ENCODE peak calls at places on chromosomes 1 and 21, in five cellular contexts. L, S, V, F and H are unnamed samples.

GRCh38 chr1:5481889-5482288 is 510.3 kb downstream of the NPHP4 start:
- DNase-seq in V (peak), F (peak), L (peak), S (no peak), H (peak)

GRCh38 chr1:221263831-221264767 is 384.9 kb downstream of the HLX start:
- DNase-seq in L (peak), F (peak), S (peak), V (peak), H (peak)

GRCh38 chr1:185972096-185972875 is 238.1 kb downstream of the HMCN1 start:
- DNase-seq in L (no peak), F (no peak), V (no peak), S (no peak), H (no peak)

GRCh38 chr1:24309762-24310485 is 9.2 kb upstream of the GRHL3 start:
- DNase-seq in F (no peak), S (no peak), L (no peak), V (no peak), H (no peak)

GRCh38 chr1:177119311-177119710 is 45.2 kb downstream of the ASTN1 start:
- DNase-seq in S (no peak), V (no peak), L (no peak), F (no peak), H (no peak)

GRCh38 chr1:94799201-94799600 is 21.0 kb upstream of the SLC44A3 start:
- DNase-seq in L (no peak), S (peak), F (no peak), V (no peak), H (no peak)

GRCh38 chr1:151568626-151569088 is 28.5 kb downstream of the TUFT1 start:
- DNase-seq in S (no peak), V (no peak), F (no peak), L (no peak), H (peak)

GRCh38 chr21:29096619-29097018 is 23.2 kb upstream of the CCT8 start:
- DNase-seq in V (no peak), F (no peak), S (no peak), L (no peak), H (no peak)

DNA sequence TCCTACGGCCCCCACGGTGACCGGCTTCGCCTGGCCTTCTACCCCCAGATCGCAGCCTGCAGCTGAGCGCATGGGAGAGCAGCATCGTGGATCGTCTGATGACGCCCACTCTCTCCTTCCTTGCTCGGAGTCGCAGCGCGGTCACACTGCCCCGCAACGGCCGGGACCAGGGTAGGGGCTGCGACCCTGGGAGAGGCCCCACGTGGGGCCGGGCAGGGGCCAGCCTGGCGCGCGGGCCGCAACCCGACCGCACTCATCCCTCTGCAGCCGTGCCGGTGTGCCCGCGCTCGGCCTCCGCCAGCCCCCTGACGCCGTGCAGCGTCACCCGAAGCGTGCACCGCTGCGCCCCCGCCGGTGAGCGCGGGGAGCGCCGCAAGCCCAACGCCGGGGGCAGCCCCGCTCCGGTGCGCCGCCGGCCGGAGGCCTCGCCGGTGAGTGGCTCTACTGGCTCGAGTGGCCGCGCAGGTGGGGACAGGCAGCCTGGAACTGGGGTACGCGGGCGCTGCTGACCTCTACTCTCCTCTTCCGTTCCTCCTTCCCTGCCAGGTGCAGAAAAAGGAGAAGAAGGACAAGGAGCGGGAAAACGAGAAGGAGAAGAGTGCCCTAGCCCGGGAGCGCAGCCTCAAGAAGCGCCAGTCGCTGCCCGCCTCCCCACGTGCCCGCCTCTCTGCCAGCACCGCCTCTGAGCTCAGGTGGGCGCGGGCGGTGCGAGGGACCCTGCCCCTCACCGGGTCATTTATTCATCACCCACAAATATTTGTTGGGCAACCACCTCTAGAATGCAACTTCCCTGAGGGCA is 20.4 kb downstream of the MAP7D1 start:
- DNase-seq in F (no peak), L (no peak), S (no peak), V (peak), H (no peak)
- TF ChIP-seq ATF3 in F (no peak), L (no peak), S (no peak), V (no peak), H (no peak)

GRCh38 chr1:227914801-227915563 is 32.8 kb downstream of the WNT9A start:
- DNase-seq in L (no peak), S (no peak), V (no peak), F (no peak), H (no peak)

GRCh38 chr1:227916655-227917054 is 31.1 kb downstream of the WNT9A start:
- DNase-seq in L (no peak), F (no peak), V (no peak), S (no peak), H (no peak)

GRCh38 chr1:227913969-227914791 is 33.6 kb downstream of the WNT9A start:
- DNase-seq in L (no peak), V (no peak), F (no peak), S (no peak), H (no peak)

GRCh38 chr1:227917081-227917950 is 30.4 kb downstream of the WNT9A start:
- DNase-seq in S (no peak), F (no peak), V (no peak), L (no peak), H (no peak)

GRCh38 chr1:227915564-227916553 is 31.9 kb downstream of the WNT9A start:
- DNase-seq in F (no peak), V (no peak), S (no peak), L (no peak), H (no peak)
- TF ChIP-seq ATF3 in F (no peak), V (no peak), S (no peak), L (no peak), H (no peak)

DNA sequence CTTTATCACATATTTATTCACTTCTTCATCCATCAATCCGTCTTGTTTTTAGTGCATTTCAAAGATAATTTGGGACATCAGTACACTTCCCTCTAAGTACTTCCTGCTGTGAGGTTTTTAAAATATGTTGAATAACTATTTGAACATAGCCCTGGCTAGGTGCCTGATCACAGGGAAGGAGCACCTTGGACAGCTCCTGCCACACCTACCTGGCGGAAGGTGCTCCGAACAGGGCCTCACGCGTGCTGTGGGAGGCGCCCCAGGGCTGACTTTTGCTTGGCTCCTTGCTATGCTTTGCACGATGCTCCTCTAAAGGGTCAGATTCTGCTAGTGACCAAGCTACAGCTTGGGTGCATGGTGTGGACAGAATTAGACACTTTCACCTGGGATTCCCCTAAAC is 4.9 kb upstream of the ATXN7L2 start:
- DNase-seq in V (peak), F (no peak), L (no peak), S (no peak), H (peak)
- TF ChIP-seq ATF3 in V (no peak), F (no peak), L (no peak), S (no peak), H (no peak)

DNA sequence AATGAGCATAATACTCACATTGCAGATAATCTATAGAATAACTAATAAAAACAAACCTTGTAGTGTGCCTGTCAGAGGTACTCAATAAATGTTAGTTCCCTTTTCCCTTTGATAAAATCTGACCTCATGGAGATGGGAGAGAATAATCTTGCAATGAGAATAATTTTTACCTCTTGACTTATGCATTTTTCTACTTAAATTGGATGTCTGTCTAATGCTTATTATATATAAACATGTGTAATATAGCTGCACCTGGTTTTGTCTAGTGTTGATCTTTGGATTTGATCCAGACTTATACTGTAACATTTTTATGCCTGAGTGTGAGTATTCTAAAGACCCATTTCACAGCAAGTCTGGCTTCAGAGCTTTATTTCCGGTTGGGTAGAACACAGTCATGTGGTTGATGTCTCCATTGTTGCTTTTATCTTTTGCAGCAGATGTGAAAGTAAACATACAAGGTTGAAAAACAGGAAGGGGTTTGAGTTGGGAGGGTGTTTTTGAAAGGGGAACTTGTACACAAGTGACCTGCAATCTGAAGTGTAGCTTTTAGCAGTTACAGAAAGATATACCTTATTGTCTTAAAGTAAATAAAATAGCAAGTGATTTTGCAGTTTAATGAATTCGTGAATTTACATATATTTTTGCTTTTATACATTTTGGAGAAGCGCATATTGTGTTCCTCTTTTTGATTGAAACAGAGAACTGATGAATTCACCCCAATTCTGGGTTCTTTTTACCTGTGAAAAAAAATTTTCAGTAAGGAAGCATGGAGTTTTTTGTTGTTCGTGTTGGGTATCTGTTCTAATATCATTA is 12.5 kb downstream of the EPB41 start:
- DNase-seq in L (no peak), V (no peak), F (no peak), S (peak), H (peak)
- TF ChIP-seq ATF3 in L (no peak), V (no peak), F (no peak), S (no peak), H (no peak)

GRCh38 chr21:34885125-34885524 is 164.0 kb downstream of the RUNX1 start:
- DNase-seq in V (no peak), L (no peak), F (no peak), S (no peak), H (peak)

GRCh38 chr21:34885636-34886553 is 163.2 kb downstream of the RUNX1 start:
- DNase-seq in F (no peak), S (peak), V (peak), L (no peak), H (no peak)

GRCh38 chr21:34888569-34889286 is 160.4 kb downstream of the RUNX1 start:
- DNase-seq in V (peak), L (peak), S (peak), F (peak), H (peak)

GRCh38 chr21:34887729-34888568 is 161.2 kb downstream of the RUNX1 start:
- DNase-seq in S (peak), F (no peak), L (no peak), V (peak), H (peak)

DNA sequence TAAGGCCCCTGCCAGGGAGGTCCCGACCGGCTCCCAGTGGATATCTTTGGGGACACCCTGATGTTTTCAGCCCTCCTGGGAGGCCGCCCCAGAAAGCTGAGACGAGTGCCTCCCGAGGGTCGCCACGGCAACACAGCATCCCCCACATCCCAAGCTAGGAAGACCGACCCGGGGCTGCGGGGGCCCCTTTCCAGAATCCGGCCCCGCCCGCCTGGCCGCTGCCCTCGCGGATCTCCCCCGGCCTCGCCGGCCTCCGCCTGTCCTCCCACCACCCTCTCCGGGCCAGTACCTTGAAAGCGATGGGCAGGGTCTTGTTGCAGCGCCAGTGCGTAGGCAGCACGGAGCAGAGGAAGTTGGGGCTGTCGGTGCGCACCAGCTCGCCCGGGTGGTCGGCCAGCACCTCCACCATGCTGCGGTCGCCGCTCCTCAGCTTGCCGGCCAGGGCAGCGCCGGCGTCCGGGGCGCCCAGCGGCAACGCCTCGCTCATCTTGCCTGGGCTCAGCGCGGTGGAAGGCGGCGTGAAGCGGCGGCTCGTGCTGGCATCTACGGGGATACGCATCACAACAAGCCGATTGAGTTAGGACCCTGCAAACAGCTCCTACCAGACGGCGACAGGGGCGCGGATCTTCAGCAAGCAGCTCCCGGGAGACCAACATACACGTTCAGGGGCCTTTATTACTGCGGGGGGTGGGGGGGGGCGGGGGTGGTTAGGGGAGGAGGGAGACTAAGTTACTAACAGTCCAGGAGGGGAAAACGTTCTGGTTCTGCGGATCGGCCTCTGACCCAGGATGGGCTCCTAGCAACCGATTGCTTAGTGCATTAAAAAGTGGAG is 162.3 kb downstream of the RUNX1 start:
- DNase-seq in F (no peak), V (peak), S (no peak), L (no peak), H (peak)
- TF ChIP-seq ATF3 in F (no peak), V (no peak), S (no peak), L (no peak), H (no peak)

DNA sequence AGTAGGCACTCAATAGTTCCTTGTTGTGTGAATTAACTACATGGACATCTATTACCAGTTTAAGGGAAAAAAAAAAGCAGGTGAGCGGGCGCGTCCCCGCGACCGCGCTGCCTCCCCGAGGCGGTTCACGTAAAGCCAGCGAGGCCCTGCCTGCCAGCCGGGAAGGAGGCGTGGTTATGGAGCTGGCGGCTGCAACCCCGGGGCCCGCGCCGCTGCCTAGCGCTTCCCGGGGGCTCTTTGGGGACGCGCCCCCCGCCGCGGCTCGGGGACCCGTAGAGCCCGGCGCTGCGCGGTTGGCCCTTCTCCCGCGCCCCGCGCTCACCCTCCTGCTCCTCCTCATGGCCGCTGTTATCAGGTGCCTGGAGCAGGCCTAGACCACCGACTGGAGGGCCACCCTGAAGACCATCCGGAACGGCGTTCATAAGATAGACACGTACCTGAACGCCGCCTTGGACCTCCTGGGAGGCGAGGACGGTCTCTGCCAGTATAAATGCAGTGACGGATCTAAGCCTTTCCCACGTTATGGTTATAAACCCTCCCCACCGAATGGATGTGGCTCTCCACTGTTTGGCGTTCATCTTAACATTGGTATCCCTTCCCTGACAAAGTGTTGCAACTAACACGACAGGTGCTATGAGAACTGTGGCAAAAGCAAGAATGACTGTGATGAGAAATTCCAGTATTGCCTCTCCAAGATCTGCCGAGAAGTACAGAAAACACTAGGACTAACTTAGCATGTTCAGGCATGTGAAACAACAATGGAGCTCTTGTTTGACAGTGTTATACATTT is 2.6 kb upstream of the CC2D1B start:
- DNase-seq in L (no peak), F (peak), V (peak), S (peak), H (no peak)
- TF ChIP-seq ATF3 in L (no peak), F (no peak), V (no peak), S (no peak), H (no peak)

DNA sequence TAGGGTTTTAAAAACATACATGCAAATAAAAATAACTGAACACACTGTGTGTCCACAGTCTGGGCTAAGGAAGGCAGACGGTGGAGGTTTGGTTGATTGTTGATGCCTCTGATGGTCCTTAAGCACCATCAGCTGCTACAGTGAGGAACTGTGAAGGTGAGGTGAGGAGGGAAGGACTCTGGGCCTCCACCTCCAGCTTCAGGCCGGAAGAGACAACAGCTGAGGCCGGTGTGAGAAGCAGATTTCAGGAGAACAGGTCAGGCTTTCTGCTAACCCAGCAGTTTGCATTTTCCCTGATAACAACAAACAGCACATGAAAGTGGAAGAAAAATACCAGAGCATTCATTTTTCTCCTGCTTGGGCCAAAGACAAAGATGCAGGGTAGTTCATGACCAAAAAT is 189.9 kb upstream of the AJAP1 start:
- DNase-seq in V (no peak), S (no peak), L (no peak), F (no peak), H (no peak)
- TF ChIP-seq ATF3 in V (no peak), S (no peak), L (no peak), F (no peak), H (no peak)

DNA sequence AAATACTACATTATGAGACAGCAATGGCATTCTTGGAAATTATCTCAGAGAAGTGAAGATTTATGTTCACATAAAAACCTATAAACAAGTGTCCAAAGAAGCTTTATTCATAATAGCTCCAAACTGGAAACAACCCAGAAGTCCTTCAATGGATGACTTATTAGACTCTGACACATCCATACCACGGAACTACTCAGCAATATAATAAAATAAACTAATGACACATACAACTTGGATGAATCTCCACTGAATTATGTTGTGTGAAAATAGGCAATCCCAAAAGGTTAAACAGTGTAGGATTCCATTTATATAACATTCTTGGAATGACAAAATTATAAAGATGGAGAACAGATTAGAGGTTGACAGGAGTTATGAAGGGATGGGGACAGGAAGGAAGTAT is 124.6 kb downstream of the NTPCR start:
- DNase-seq in L (no peak), S (no peak), F (no peak), V (no peak), H (no peak)
- TF ChIP-seq ATF3 in L (no peak), S (no peak), F (no peak), V (no peak), H (no peak)

DNA sequence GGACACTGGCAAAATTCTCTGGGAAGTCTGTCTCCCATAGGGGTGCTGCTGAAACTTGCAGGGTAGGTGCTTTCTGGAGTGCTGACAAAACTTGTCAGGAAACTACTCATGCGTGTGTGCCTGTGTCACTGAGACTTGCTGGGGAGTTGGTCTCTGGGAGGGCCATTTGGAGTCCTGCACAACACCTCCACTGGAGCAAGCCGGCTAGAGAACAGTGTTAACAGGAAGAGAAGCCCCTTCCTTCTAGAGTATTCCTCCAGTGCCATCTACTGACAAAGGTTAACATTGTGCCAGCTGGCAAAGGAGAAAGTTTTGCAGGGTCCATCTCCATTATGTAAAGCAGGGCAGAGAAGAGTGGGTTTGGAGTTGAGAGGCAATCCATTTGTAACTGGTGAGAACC is 30.0 kb downstream of the ZMYM4 start:
- DNase-seq in L (no peak), F (no peak), S (peak), V (peak), H (peak)
- TF ChIP-seq ATF3 in L (no peak), F (no peak), S (no peak), V (no peak), H (no peak)